ENCODE peak calls at places on chromosomes 13 and 19, in six cellular contexts. O is tibial artery, Y is glomerular endothelial cell, K is stomach, E is endothelial cell of umbilical vein, S is NCI-H2171 treated with DMSO at 0.1 percent for 48 hours. M is an unnamed sample.
A peak's percentile ranks its signal among the peaks of the same experiment; 100 is the strongest.

GRCh38 chr13:33524086-33524485 is 238.5 kb upstream of the STARD13 start:
- DNase-seq in O (no peak), Y (no peak), K (no peak), E (peak; percentile 65), S (no peak), M (no peak)

GRCh38 chr13:44106231-44107152 is 226.8 kb downstream of the LACC1 start:
- DNase-seq in O (no peak), Y (no peak), K (no peak), E (no peak), S (no peak), M (no peak)

GRCh38 chr19:17726136-17726741 is 7.0 kb downstream of the MAP1S start:
- DNase-seq in O (no peak), Y (no peak), K (no peak), E (no peak), S (no peak), M (no peak)

GRCh38 chr13:73440296-73440895 is 381.6 kb downstream of the KLF5 start:
- DNase-seq in O (no peak), Y (no peak), K (no peak), E (no peak), S (no peak), M (no peak)

GRCh38 chr19:28827382-28827781 is 385.6 kb downstream of the UQCRFS1 start:
- DNase-seq in O (no peak), Y (no peak), K (no peak), E (no peak), S (no peak), M (no peak)

GRCh38 chr13:83216521-83217245 is 665.6 kb downstream of the SLITRK1 start:
- DNase-seq in O (no peak), Y (no peak), K (no peak), E (no peak), S (no peak), M (no peak)

GRCh38 chr13:77112961-77113360 is 86.0 kb upstream of the FBXL3 start:
- DNase-seq in O (no peak), Y (no peak), K (no peak), E (no peak), S (no peak), M (no peak)

GRCh38 chr13:97261254-97262015 is 39.3 kb downstream of the MBNL2 start:
- DNase-seq in O (no peak), Y (no peak), K (no peak), E (no peak), S (no peak), M (no peak)

GRCh38 chr13:102291587-102292218 is 110.1 kb downstream of the FGF14 start:
- DNase-seq in O (no peak), Y (no peak), K (no peak), E (no peak), S (no peak), M (no peak)

GRCh38 chr13:48975101-48975925 is at the start of gene FNDC3A:
- DNase-seq in O (peak; percentile 42), Y (no peak), K (peak; percentile 41), E (peak; percentile 69), S (peak; percentile 79), M (peak; percentile 80)

GRCh38 chr19:4456843-4457653 is 546 bp downstream of the UBXN6 start:
- DNase-seq in O (no peak), Y (no peak), K (peak; percentile 41), E (peak; percentile 55), S (peak; percentile 91), M (no peak)

GRCh38 chr13:85582890-85583289 is 216.3 kb downstream of the SLITRK6 start:
- DNase-seq in O (no peak), Y (no peak), K (no peak), E (no peak), S (no peak), M (no peak)

GRCh38 chr19:3229346-3229743 is 4.9 kb downstream of the CELF5 start:
- DNase-seq in O (no peak), Y (no peak), K (no peak), E (no peak), S (no peak), M (no peak)

GRCh38 chr13:45851171-45851889 is at the start of gene SIAH3:
- DNase-seq in O (no peak), Y (no peak), K (no peak), E (peak; percentile 24), S (peak; percentile 70), M (no peak)

GRCh38 chr19:10505583-10506229 is 2.5 kb upstream of the KEAP1 start:
- DNase-seq in O (peak; percentile 70), Y (no peak), K (peak; percentile 85), E (peak; percentile 71), S (peak; percentile 34), M (peak; percentile 72)

GRCh38 chr13:113095146-113096051 is 10.2 kb upstream of the F7 start:
- DNase-seq in O (no peak), Y (no peak), K (no peak), E (no peak), S (no peak), M (no peak)

GRCh38 chr13:61142506-61142905 is 273.1 kb downstream of the PCDH20 start:
- DNase-seq in O (no peak), Y (no peak), K (no peak), E (no peak), S (peak; percentile 93), M (no peak)

GRCh38 chr13:59274958-59275727 is 888.6 kb downstream of the DIAPH3 start:
- DNase-seq in O (no peak), Y (no peak), K (no peak), E (peak; percentile 21), S (no peak), M (no peak)

GRCh38 chr13:25095862-25096453 is at the start of gene PABPC3:
- DNase-seq in O (no peak), Y (no peak), K (no peak), E (no peak), S (no peak), M (no peak)

GRCh38 chr19:34228347-34228746 is 26.0 kb upstream of the GARRE1 start:
- DNase-seq in O (no peak), Y (no peak), K (no peak), E (no peak), S (no peak), M (no peak)

GRCh38 chr19:49427855-49428546 is 2.8 kb downstream of the GFY start:
- DNase-seq in O (no peak), Y (no peak), K (peak; percentile 40), E (no peak), S (peak; percentile 61), M (no peak)

GRCh38 chr19:48325265-48325910 is at the start of gene EMP3:
- DNase-seq in O (peak; percentile 88), Y (no peak), K (peak; percentile 69), E (peak; percentile 80), S (peak; percentile 51), M (peak; percentile 22)

GRCh38 chr13:29537736-29538624 is 57.5 kb downstream of the SLC7A1 start:
- DNase-seq in O (no peak), Y (no peak), K (no peak), E (peak; percentile 26), S (no peak), M (no peak)

GRCh38 chr19:1767464-1767933 is 14.2 kb downstream of the ONECUT3 start:
- DNase-seq in O (no peak), Y (no peak), K (peak; percentile 51), E (peak; percentile 24), S (no peak), M (peak; percentile 17)

GRCh38 chr19:49338023-49338677 is 2.9 kb downstream of the CD37 start:
- DNase-seq in O (peak; percentile 22), Y (no peak), K (no peak), E (no peak), S (no peak), M (peak; percentile 45)

GRCh38 chr19:57302020-57302465 is 18.2 kb upstream of the ZNF543 start:
- DNase-seq in O (peak; percentile 39), Y (no peak), K (no peak), E (no peak), S (peak; percentile 73), M (no peak)

GRCh38 chr13:75149781-75150180 is 332.2 kb downstream of the TBC1D4 start:
- DNase-seq in O (no peak), Y (no peak), K (no peak), E (no peak), S (no peak), M (no peak)

GRCh38 chr19:366951-367350 is 22.4 kb upstream of the MIER2 start:
- DNase-seq in O (no peak), Y (no peak), K (no peak), E (no peak), S (no peak), M (no peak)

GRCh38 chr19:37966211-37967072 is 59.4 kb downstream of the SIPA1L3 start:
- DNase-seq in O (no peak), Y (no peak), K (no peak), E (no peak), S (peak; percentile 45), M (peak; percentile 30)

GRCh38 chr19:47073574-47073973 is 25.1 kb upstream of the TMEM160 start:
- DNase-seq in O (no peak), Y (no peak), K (no peak), E (no peak), S (no peak), M (no peak)

GRCh38 chr13:77583551-77583950 is 48.0 kb downstream of the SCEL start:
- DNase-seq in O (no peak), Y (no peak), K (no peak), E (no peak), S (no peak), M (no peak)

GRCh38 chr13:47472516-47472915 is 528.6 kb downstream of the SUCLA2 start:
- DNase-seq in O (no peak), Y (no peak), K (no peak), E (no peak), S (no peak), M (no peak)

GRCh38 chr19:16445238-16446107 is 26.3 kb downstream of the EPS15L1 start:
- DNase-seq in O (no peak), Y (no peak), K (no peak), E (no peak), S (no peak), M (no peak)

GRCh38 chr19:2627319-2627829 is 75.1 kb downstream of the GNG7 start:
- DNase-seq in O (peak; percentile 93), Y (peak; percentile 75), K (peak; percentile 87), E (peak; percentile 94), S (peak; percentile 51), M (peak; percentile 85)

GRCh38 chr13:46846736-46847135 is 49.8 kb upstream of the ESD start:
- DNase-seq in O (no peak), Y (no peak), K (no peak), E (no peak), S (no peak), M (no peak)

GRCh38 chr19:44598880-44599279 is 14.5 kb upstream of the IGSF23 start:
- DNase-seq in O (no peak), Y (no peak), K (peak; percentile 90), E (no peak), S (no peak), M (peak; percentile 64)

GRCh38 chr13:49669735-49670309 is 21.5 kb downstream of the EBPL start:
- DNase-seq in O (no peak), Y (no peak), K (peak; percentile 64), E (peak; percentile 86), S (peak; percentile 71), M (no peak)

GRCh38 chr13:49635599-49636433 is 7.5 kb downstream of the ARL11 start:
- DNase-seq in O (no peak), Y (no peak), K (peak; percentile 53), E (no peak), S (no peak), M (no peak)

GRCh38 chr19:6802336-6803035 is 30.0 kb downstream of the VAV1 start:
- DNase-seq in O (peak; percentile 52), Y (no peak), K (peak; percentile 39), E (peak; percentile 9), S (peak; percentile 11), M (no peak)